ENCODE peak calls at places on chromosome 2, in six cellular contexts. X, E, P, M, Z and Q are unnamed samples.

GRCh38 chr2:206989306-206989705 is 50.0 kb downstream of the CPO start:
- DNase-seq in X (peak; percentile 37), M (no peak), Z (no peak), P (no peak), E (peak; percentile 61), Q (no peak)

GRCh38 chr2:26724004-26724750 is 31.7 kb downstream of the KCNK3 start:
- DNase-seq in E (no peak), X (peak; percentile 94), P (peak; percentile 78), Z (no peak), M (peak; percentile 94), Q (no peak)

GRCh38 chr2:17803492-17803891 is 12.8 kb upstream of the MSGN1 start:
- DNase-seq in X (no peak), Z (no peak), P (no peak), E (no peak), M (no peak), Q (no peak)

GRCh38 chr2:223909048-223909741 is 35.9 kb downstream of the WDFY1 start:
- DNase-seq in P (no peak), E (no peak), Z (no peak), M (no peak), X (no peak), Q (no peak)

GRCh38 chr2:19667536-19667949 is 234.2 kb downstream of the TTC32 start:
- DNase-seq in P (no peak), E (no peak), Z (no peak), M (no peak), X (no peak), Q (no peak)

GRCh38 chr2:219309278-219309677 is at the start of gene PTPRN:
- DNase-seq in M (peak; percentile 87), E (peak; percentile 84), Z (no peak), P (peak; percentile 79), X (peak; percentile 58), Q (no peak)

GRCh38 chr2:119231975-119232665 is 8.5 kb downstream of the STEAP3 start:
- DNase-seq in M (peak; percentile 24), E (no peak), P (peak; percentile 56), X (peak; percentile 84), Z (no peak), Q (no peak)

GRCh38 chr2:30694286-30695055 is 112.8 kb downstream of the CAPN13 start:
- DNase-seq in Z (no peak), E (peak; percentile 13), M (peak; percentile 42), X (peak; percentile 55), P (peak; percentile 16), Q (no peak)

GRCh38 chr2:185222311-185222710 is 516.3 kb upstream of the FSIP2 start:
- DNase-seq in P (peak; percentile 22), Z (no peak), E (no peak), X (no peak), M (no peak), Q (no peak)

GRCh38 chr2:223005496-223005895 is 46.5 kb upstream of the KCNE4 start:
- DNase-seq in P (no peak), X (peak; percentile 18), Z (no peak), M (no peak), E (no peak), Q (no peak)

GRCh38 chr2:27162151-27163121 is 13.6 kb downstream of the TCF23 start:
- DNase-seq in P (no peak), E (no peak), M (peak; percentile 9), Z (no peak), X (peak; percentile 37), Q (no peak)

GRCh38 chr2:224927671-224928173 is 114.5 kb downstream of the DOCK10 start:
- DNase-seq in Z (no peak), X (no peak), P (peak; percentile 80), E (no peak), M (peak; percentile 79), Q (no peak)

GRCh38 chr2:44616616-44617266 is 255.0 kb downstream of the CAMKMT start:
- DNase-seq in E (no peak), X (no peak), Z (no peak), M (peak; percentile 23), P (no peak), Q (no peak)

GRCh38 chr2:189096769-189097447 is 82.7 kb downstream of the COL5A2 start:
- DNase-seq in X (peak; percentile 83), P (peak; percentile 97), E (no peak), Z (peak; percentile 38), M (peak; percentile 82), Q (no peak)

DNA sequence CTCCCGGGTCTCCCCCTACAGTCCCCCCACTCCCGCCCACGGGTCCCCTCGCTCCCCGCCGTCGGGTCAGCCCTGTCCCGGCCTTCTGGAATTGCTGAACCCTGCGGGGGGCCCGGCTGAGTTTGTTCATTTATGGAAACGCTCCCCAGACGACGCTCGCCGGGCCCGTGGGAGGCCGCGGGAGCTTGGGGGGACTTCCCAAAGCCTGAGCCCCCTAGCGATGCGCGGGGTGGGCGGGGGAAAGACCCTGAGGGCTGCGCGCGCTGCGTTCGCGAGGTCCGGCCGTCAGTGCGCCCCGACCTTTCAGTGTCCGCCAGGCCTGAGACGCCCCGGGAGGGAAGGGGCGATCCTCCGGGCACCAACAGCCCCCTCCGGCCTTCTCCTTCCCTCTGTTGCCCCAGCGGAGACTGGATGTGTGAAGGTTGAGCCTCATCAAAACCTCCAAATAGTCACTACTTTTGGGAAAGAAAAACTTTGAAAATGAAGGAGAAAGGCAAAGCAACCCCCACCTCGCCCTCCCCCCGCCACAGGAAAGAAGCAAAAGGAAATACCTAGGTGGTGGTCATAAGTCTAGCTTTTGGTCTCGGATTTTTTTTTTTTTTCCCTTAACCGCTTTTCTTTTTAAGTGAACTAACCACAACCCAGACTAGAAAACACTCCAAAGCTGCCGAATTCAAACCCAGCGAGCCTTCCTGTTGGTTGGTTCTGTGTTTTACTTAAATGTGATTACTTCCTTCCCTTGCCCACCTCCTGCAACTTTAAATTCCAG is 509 bp upstream of the CYS1 start:
- DNase-seq in E (no peak), P (peak; percentile 53), M (no peak), X (no peak), Z (no peak), Q (no peak)
- TF ChIP-seq EZH2 in E (peak; percentile 52), P (peak; percentile 85), M (peak; percentile 90), X (peak; percentile 60), Z (peak; percentile 75), Q (peak; percentile 91)

GRCh38 chr2:82215212-82215611 is 1910.7 kb upstream of the LRRTM1 start:
- DNase-seq in X (no peak), Z (no peak), E (no peak), M (no peak), P (no peak), Q (no peak)
- H3K9me3 ChIP-seq in X (no peaks in the 10 kb centered on the region), Z (no peaks in the 10 kb centered on the region), E (no peaks in the 10 kb centered on the region), M (no peaks in the 10 kb centered on the region), P (peaks cover 5% of the 10 kb centered on the region), Q (no peaks in the 10 kb centered on the region)

GRCh38 chr2:96111823-96112500 is 4.4 kb downstream of the ADRA2B start:
- DNase-seq in P (no peak), M (no peak), E (no peak), X (no peak), Z (no peak), Q (no peak)

GRCh38 chr2:96110621-96111256 is 5.6 kb downstream of the ADRA2B start:
- DNase-seq in P (no peak), M (no peak), E (no peak), Z (no peak), X (no peak), Q (no peak)

GRCh38 chr2:96111257-96111640 is 5.1 kb downstream of the ADRA2B start:
- DNase-seq in X (no peak), Z (no peak), P (no peak), E (no peak), M (no peak), Q (no peak)

GRCh38 chr2:96108578-96109561 is 7.5 kb downstream of the ADRA2B start:
- DNase-seq in Z (no peak), X (no peak), E (no peak), P (no peak), M (no peak), Q (no peak)

GRCh38 chr2:96109931-96110511 is 6.3 kb downstream of the ADRA2B start:
- DNase-seq in Z (no peak), X (no peak), M (no peak), P (no peak), E (no peak), Q (no peak)
- TF ChIP-seq EZH2 in Z (no peak), X (no peak), M (no peak), P (no peak), E (no peak), Q (no peak)

GRCh38 chr2:239712755-239713154 is 311.9 kb upstream of the HDAC4 start:
- DNase-seq in P (no peak), M (no peak), Z (no peak), X (no peak), E (no peak), Q (no peak)
- H3K9me3 ChIP-seq in P (peaks cover 6% of the 10 kb centered on the region), M (no peaks in the 10 kb centered on the region), Z (peaks cover 2% of the 10 kb centered on the region), X (no peaks in the 10 kb centered on the region), E (peaks cover 18% of the 10 kb centered on the region), Q (no peaks in the 10 kb centered on the region)

DNA sequence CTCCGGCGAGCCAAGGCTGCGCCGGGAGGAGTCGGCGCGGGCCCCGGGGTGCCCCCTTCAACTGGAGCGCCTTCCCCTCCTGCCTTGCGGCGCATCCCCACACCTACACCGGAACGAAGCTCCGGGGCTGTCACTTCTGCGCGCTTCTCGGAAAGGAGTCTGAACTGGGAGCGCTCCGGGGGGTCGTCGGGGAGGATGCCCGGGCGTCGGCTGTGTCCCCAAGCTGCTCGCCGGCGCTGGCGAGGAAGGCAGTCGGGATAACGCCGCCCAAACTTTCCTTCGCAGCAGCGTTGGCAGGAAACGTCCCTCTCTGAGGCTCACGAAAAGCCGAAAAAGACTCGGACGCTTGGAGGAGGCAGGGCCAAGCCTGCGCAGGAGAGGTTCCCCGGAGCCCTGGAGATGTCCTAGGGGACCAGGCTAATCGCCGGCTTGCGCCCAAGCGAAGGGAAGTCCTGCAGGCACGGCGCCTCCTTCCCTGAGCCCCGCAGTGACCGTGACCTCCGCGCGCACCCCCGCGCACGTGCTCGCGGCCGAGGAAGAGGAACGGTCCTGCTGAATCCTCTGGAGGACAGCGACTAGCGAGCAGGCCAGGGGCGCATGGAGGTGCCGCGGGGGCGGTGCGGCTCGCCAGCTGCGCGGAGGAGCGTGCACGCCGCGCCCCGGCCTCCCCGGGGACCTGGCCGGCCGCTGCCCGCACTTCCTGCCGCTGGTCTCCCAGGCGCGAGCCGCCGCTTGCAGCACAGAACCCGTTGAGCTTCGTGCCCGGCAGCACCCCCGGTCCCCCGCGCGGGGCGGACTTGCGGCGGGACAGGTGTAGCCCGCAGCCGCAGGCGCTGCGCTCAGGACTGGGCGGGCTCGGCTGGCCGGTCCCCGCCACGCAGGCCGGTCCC is at the start of gene SH3RF3:
- DNase-seq in Z (no peak), P (peak; percentile 59), X (peak; percentile 77), E (peak; percentile 77), M (peak; percentile 60), Q (no peak)
- TF ChIP-seq EZH2 in Z (peak; percentile 50), P (no peak), X (no peak), E (peak; percentile 83), M (no peak), Q (peak; percentile 67)